ENCODE peak calls at places on chromosomes 2 and 18, in ten cellular contexts. M is RWPE2; N is IMR-90; D is cardiac muscle cell; X is sigmoid colon; K is lower lobe of right lung; U is CD8-positive, alpha-beta T cell; P is heart right ventricle; H is Peyer's patch; V is tibial artery. A is an unnamed sample.

GRCh38 chr2:119476301-119477117 is 44.9 kb downstream of the TMEM37 start:
- DNase-seq in N (peak; percentile 36), K (no peak), H (no peak), U (no peak), D (peak; percentile 81), X (peak; percentile 71), P (peak; percentile 52), M (no peak), V (no peak), A (peak; percentile 64)

GRCh38 chr2:99485824-99486223 is 4.0 kb downstream of the REV1 start:
- DNase-seq in D (no peak), X (no peak), M (no peak), U (no peak), H (no peak), N (no peak), K (no peak), P (no peak), V (no peak), A (no peak)

GRCh38 chr2:95057535-95058453 is 32.3 kb downstream of the MAL start:
- DNase-seq in K (no peak), V (peak; percentile 5), U (no peak), D (no peak), N (no peak), H (no peak), P (no peak), M (no peak), X (peak; percentile 75), A (no peak)

GRCh38 chr2:134917958-134918517 is 584 bp upstream of the CCNT2 start:
- DNase-seq in V (no peak), X (no peak), D (no peak), M (no peak), N (no peak), P (no peak), H (no peak), U (peak; percentile 92), K (no peak), A (peak; percentile 88)

GRCh38 chr2:67846341-67847070 is 216.3 kb downstream of the C1D start:
- DNase-seq in U (no peak), X (peak; percentile 98), N (peak; percentile 98), M (peak; percentile 85), K (peak; percentile 83), V (peak; percentile 85), D (peak; percentile 97), P (peak; percentile 41), H (peak; percentile 58), A (peak; percentile 90)

GRCh38 chr2:232502901-232503791 is 15.5 kb upstream of the ECEL1 start:
- DNase-seq in V (no peak), D (peak; percentile 45), M (no peak), K (no peak), U (peak; percentile 78), N (peak; percentile 45), H (no peak), P (peak; percentile 44), X (no peak), A (no peak)

GRCh38 chr2:222673883-222674282 is 2.4 kb downstream of the MOGAT1 start:
- DNase-seq in D (no peak), K (no peak), M (no peak), X (no peak), V (no peak), H (no peak), N (no peak), P (no peak), U (no peak), A (no peak)

GRCh38 chr18:4157339-4157738 is 297.8 kb downstream of the DLGAP1 start:
- DNase-seq in H (no peak), D (no peak), V (no peak), N (no peak), X (no peak), P (no peak), U (no peak), M (no peak), K (no peak), A (no peak)

GRCh38 chr2:138276367-138276766 is 225.2 kb upstream of the SPOPL start:
- DNase-seq in X (no peak), H (no peak), M (no peak), N (peak; percentile 17), D (peak; percentile 9), U (no peak), P (no peak), V (no peak), K (no peak), A (no peak)

GRCh38 chr2:225100856-225101294 is 58.6 kb upstream of the DOCK10 start:
- DNase-seq in U (no peak), D (peak; percentile 79), M (no peak), X (no peak), P (no peak), K (no peak), N (peak; percentile 97), H (no peak), V (no peak), A (no peak)

GRCh38 chr2:166106431-166107015 is 21.3 kb downstream of the SCN1A start:
- DNase-seq in K (no peak), N (peak; percentile 23), P (no peak), H (no peak), D (peak; percentile 64), V (no peak), U (no peak), X (no peak), M (no peak), A (no peak)

GRCh38 chr2:214966420-214966819 is 156.9 kb upstream of the BARD1 start:
- DNase-seq in K (no peak), U (no peak), V (no peak), N (no peak), D (no peak), P (no peak), H (no peak), X (no peak), M (no peak), A (no peak)

GRCh38 chr2:44652701-44653100 is 288.8 kb upstream of the SIX3 start:
- DNase-seq in K (no peak), N (no peak), U (no peak), V (no peak), H (no peak), M (no peak), X (no peak), P (no peak), D (no peak), A (no peak)

GRCh38 chr2:111213877-111214276 is 93.2 kb downstream of the BCL2L11 start:
- DNase-seq in K (no peak), V (no peak), U (no peak), X (no peak), M (no peak), N (no peak), P (no peak), H (no peak), D (no peak), A (no peak)

GRCh38 chr2:235670974-235671787 is 177.3 kb downstream of the AGAP1 start:
- DNase-seq in M (no peak), H (no peak), V (no peak), N (no peak), U (no peak), P (no peak), X (peak; percentile 68), K (no peak), D (no peak), A (no peak)

GRCh38 chr2:200306969-200307811 is 697 bp downstream of the SPATS2L start:
- DNase-seq in H (peak; percentile 80), V (peak; percentile 23), K (peak; percentile 63), U (no peak), N (no peak), P (peak; percentile 64), M (no peak), D (peak; percentile 57), X (peak; percentile 70), A (no peak)

GRCh38 chr18:56516769-56517168 is 121.6 kb downstream of the TXNL1 start:
- DNase-seq in X (no peak), M (no peak), K (no peak), P (no peak), U (no peak), D (no peak), V (no peak), N (peak; percentile 50), H (no peak), A (no peak)

GRCh38 chr2:61807036-61807757 is 46.7 kb downstream of the FAM161A start:
- DNase-seq in X (no peak), H (no peak), K (no peak), N (no peak), D (no peak), P (no peak), M (no peak), U (no peak), V (no peak), A (no peak)
- H3K4me3 ChIP-seq in X (no peak overlapping the region), H (no peak overlapping the region), K (no peak overlapping the region), N (no peak overlapping the region), D (no peak overlapping the region), P (no peak overlapping the region), M (no peak overlapping the region), U (no peak overlapping the region), V (no peak overlapping the region), A (no peak overlapping the region)

GRCh38 chr2:63698825-63699548 is 110.2 kb downstream of the MDH1 start:
- DNase-seq in V (peak; percentile 83), X (peak; percentile 84), H (peak; percentile 51), P (no peak), K (no peak), U (no peak), M (no peak), N (peak; percentile 79), D (peak; percentile 92), A (peak; percentile 89)
- TF ChIP-seq CTCF in V (peak; percentile 65), X (no peak), H (no peak), P (peak; percentile 31), K (peak; percentile 55), U (peak; percentile 34), M (peak; percentile 58), N (peak; percentile 59), D (peak; percentile 68), A (peak; percentile 71)

GRCh38 chr18:55465313-55465712 is 122.7 kb downstream of the TCF4 start:
- DNase-seq in K (no peak), D (no peak), X (no peak), U (no peak), M (no peak), H (no peak), N (no peak), P (no peak), V (no peak), A (no peak)
- H3K4me1 ChIP-seq in K (peaks cover 8% of the 10 kb centered on the region), D (peaks cover 10% of the 10 kb centered on the region), X (no peaks in the 10 kb centered on the region), U (no peaks in the 10 kb centered on the region), M (no peaks in the 10 kb centered on the region), H (no peaks in the 10 kb centered on the region), N (peaks cover under 1% of the 10 kb centered on the region), P (peaks cover 18% of the 10 kb centered on the region), V (no peaks in the 10 kb centered on the region), A (no peaks in the 10 kb centered on the region)

DNA sequence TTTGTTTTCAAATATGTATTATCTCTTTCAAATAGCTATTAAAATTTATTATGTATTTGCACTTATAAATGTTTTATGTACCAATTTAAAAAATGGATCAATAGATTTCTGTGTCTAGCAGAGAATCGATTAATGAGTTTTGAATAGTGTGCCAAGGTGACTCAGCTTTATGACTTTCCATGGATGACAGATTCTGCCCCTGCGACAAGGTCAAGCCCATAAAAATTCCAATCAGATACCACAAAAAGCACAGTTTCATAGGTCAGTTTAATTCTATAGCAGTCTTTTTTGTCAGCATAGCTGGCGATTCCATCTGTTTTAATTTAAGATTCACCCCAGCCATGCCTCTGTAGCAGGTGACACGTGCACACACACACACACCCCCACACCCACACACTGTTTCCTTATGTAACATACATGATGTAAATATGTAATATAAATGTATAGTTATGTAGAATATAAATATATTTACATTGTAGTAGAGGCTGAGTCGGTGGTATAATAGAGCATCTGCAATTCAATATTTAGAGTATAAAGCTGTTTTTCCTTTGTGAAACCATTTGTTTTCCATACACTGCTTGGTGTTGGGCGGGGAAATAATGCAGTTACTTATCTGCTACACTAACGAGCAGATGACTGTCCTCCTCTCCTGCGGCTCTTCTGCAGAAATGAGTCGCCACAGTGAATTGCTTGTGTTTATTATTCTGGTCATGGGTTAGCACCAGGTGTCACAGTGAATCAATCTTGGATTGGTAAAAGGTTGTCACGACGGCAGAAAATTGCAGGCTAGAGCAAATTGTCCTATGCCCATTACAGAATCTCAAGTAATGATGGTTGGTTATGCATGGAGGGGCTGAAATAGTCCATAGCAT is 29.1 kb downstream of the RAB31 start:
- DNase-seq in D (no peak), P (no peak), K (no peak), N (peak; percentile 71), M (no peak), H (no peak), U (no peak), V (no peak), X (no peak), A (no peak)
- H3K4me3 ChIP-seq in D (no peak overlapping the region), P (no peak overlapping the region), K (no peak overlapping the region), N (no peak overlapping the region), M (no peak overlapping the region), H (no peak overlapping the region), U (no peak overlapping the region), V (no peak overlapping the region), X (no peak overlapping the region), A (no peak overlapping the region)

A was measured in right atrium auricular region.